ENCODE peak calls at places on chromosomes 16 and 17, in five cellular contexts. One of them, this sample, is unnamed.

GRCh38 chr17:12041316-12041715 is 20.6 kb downstream of the MAP2K4 start:
- DNase-seq in mammary epithelial cell: peak
- DNase-seq in heart left ventricle: no peak
- DNase-seq in colonic mucosa: no peak
- DNase-seq in cardiac fibroblast: peak
- DNase-seq in this sample: peak

GRCh38 chr16:67461600-67462278 is 19.2 kb downstream of the ATP6V0D1 start:
- DNase-seq in mammary epithelial cell: no peak
- DNase-seq in heart left ventricle: no peak
- DNase-seq in colonic mucosa: peak
- DNase-seq in cardiac fibroblast: no peak
- DNase-seq in this sample: no peak

GRCh38 chr16:2983706-2984136 is 3.5 kb upstream of the PKMYT1 start:
- DNase-seq in mammary epithelial cell: peak
- DNase-seq in heart left ventricle: peak
- DNase-seq in colonic mucosa: peak
- DNase-seq in cardiac fibroblast: peak
- DNase-seq in this sample: peak

GRCh38 chr16:29745853-29746345 is at the start of gene C16orf54:
- DNase-seq in mammary epithelial cell: no peak
- DNase-seq in heart left ventricle: peak
- DNase-seq in colonic mucosa: peak
- DNase-seq in cardiac fibroblast: no peak
- DNase-seq in this sample: no peak

GRCh38 chr16:70468776-70469525 is 14.6 kb downstream of the FCSK start:
- DNase-seq in mammary epithelial cell: no peak
- DNase-seq in heart left ventricle: no peak
- DNase-seq in colonic mucosa: no peak
- DNase-seq in cardiac fibroblast: no peak
- DNase-seq in this sample: no peak

GRCh38 chr17:74451557-74451956 is 14.9 kb upstream of the CD300A start:
- DNase-seq in mammary epithelial cell: no peak
- DNase-seq in heart left ventricle: no peak
- DNase-seq in colonic mucosa: no peak
- DNase-seq in cardiac fibroblast: no peak
- DNase-seq in this sample: no peak

GRCh38 chr16:2082171-2082982 is 34.6 kb downstream of the TSC2 start:
- DNase-seq in mammary epithelial cell: peak
- DNase-seq in heart left ventricle: peak
- DNase-seq in colonic mucosa: peak
- DNase-seq in cardiac fibroblast: peak
- DNase-seq in this sample: peak

GRCh38 chr16:9847146-9847545 is 335.1 kb downstream of the GRIN2A start:
- DNase-seq in mammary epithelial cell: no peak
- DNase-seq in heart left ventricle: no peak
- DNase-seq in colonic mucosa: no peak
- DNase-seq in cardiac fibroblast: peak
- DNase-seq in this sample: no peak

GRCh38 chr16:30948087-30948955 is 547 bp upstream of the ORAI3 start:
- DNase-seq in mammary epithelial cell: peak
- DNase-seq in heart left ventricle: peak
- DNase-seq in colonic mucosa: peak
- DNase-seq in cardiac fibroblast: peak
- DNase-seq in this sample: peak

GRCh38 chr16:51971184-51971583 is 575.8 kb downstream of the TOX3 start:
- DNase-seq in mammary epithelial cell: peak
- DNase-seq in heart left ventricle: no peak
- DNase-seq in colonic mucosa: no peak
- DNase-seq in cardiac fibroblast: peak
- DNase-seq in this sample: peak

GRCh38 chr16:4911831-4912422 is 25.0 kb downstream of the PPL start:
- DNase-seq in mammary epithelial cell: peak
- DNase-seq in heart left ventricle: no peak
- DNase-seq in colonic mucosa: no peak
- DNase-seq in cardiac fibroblast: peak
- DNase-seq in this sample: peak

GRCh38 chr16:4521971-4522623 is 16.5 kb downstream of the CDIP1 start:
- DNase-seq in mammary epithelial cell: no peak
- DNase-seq in heart left ventricle: no peak
- DNase-seq in colonic mucosa: no peak
- DNase-seq in cardiac fibroblast: no peak
- DNase-seq in this sample: peak

GRCh38 chr16:11257131-11257938 is 1.3 kb upstream of the SOCS1 start:
- DNase-seq in mammary epithelial cell: peak
- DNase-seq in heart left ventricle: peak
- DNase-seq in colonic mucosa: peak
- DNase-seq in cardiac fibroblast: peak
- DNase-seq in this sample: peak

GRCh38 chr17:43427362-43428043 is 28.7 kb downstream of the ARL4D start:
- DNase-seq in mammary epithelial cell: no peak
- DNase-seq in heart left ventricle: no peak
- DNase-seq in colonic mucosa: no peak
- DNase-seq in cardiac fibroblast: no peak
- DNase-seq in this sample: no peak

GRCh38 chr17:32475258-32475657 is 11.5 kb upstream of the CDK5R1 start:
- DNase-seq in mammary epithelial cell: no peak
- DNase-seq in heart left ventricle: no peak
- DNase-seq in colonic mucosa: no peak
- DNase-seq in cardiac fibroblast: no peak
- DNase-seq in this sample: no peak

GRCh38 chr16:89581861-89582563 is 6.5 kb downstream of the CPNE7 start:
- DNase-seq in mammary epithelial cell: no peak
- DNase-seq in heart left ventricle: no peak
- DNase-seq in colonic mucosa: peak
- DNase-seq in cardiac fibroblast: peak
- DNase-seq in this sample: peak

GRCh38 chr16:89314357-89314756 is 96.9 kb downstream of the ZNF778 start:
- DNase-seq in mammary epithelial cell: no peak
- DNase-seq in heart left ventricle: peak
- DNase-seq in colonic mucosa: no peak
- DNase-seq in cardiac fibroblast: no peak
- DNase-seq in this sample: no peak

GRCh38 chr16:55710466-55710865 is 54.7 kb downstream of the SLC6A2 start:
- DNase-seq in mammary epithelial cell: peak
- DNase-seq in heart left ventricle: no peak
- DNase-seq in colonic mucosa: no peak
- DNase-seq in cardiac fibroblast: peak
- DNase-seq in this sample: peak

DNA sequence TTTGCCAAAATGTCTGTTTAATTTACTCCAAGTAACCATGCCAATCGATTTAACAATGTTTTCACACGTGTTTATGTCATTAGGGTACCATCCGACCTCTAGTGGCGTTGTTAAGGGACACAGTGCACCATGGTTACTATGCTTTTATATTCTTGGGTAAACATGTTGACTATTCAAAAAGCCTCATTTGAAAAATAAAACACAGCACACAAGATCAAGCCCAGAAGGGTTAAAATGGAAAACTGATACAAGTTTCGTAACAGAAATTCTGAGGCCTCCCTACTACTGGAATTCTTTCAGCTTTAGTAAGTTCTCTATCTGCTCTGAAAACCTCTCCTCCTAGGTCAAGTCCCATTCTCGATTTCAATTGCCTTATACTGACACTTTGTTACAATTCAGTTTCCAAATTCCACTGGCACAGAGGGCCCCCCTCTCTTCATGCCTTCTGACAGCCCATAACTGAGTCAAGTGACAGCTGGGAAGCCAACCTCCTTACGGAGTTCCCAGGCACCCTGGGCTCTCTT is 2.1 kb downstream of the CFAP20 start:
- DNase-seq in mammary epithelial cell: peak
- DNase-seq in heart left ventricle: no peak
- DNase-seq in colonic mucosa: no peak
- DNase-seq in cardiac fibroblast: peak
- DNase-seq in this sample: peak
- H3K4me3 ChIP-seq in mammary epithelial cell: peak
- H3K4me3 ChIP-seq in heart left ventricle: peak
- H3K4me3 ChIP-seq in colonic mucosa: no peak
- H3K4me3 ChIP-seq in cardiac fibroblast: peak
- H3K4me3 ChIP-seq in this sample: peak

GRCh38 chr17:75455896-75456416 is 479 bp upstream of the TMEM94 start:
- DNase-seq in mammary epithelial cell: no peak
- DNase-seq in heart left ventricle: peak
- DNase-seq in colonic mucosa: no peak
- DNase-seq in cardiac fibroblast: no peak
- DNase-seq in this sample: no peak
- H3K4me3 ChIP-seq in mammary epithelial cell: peak
- H3K4me3 ChIP-seq in heart left ventricle: peak
- H3K4me3 ChIP-seq in colonic mucosa: peak
- H3K4me3 ChIP-seq in cardiac fibroblast: peak
- H3K4me3 ChIP-seq in this sample: peak

GRCh38 chr17:48583708-48584582 is 5.8 kb upstream of the HOXB4 start:
- DNase-seq in mammary epithelial cell: no peak
- DNase-seq in heart left ventricle: no peak
- DNase-seq in colonic mucosa: no peak
- DNase-seq in cardiac fibroblast: no peak
- DNase-seq in this sample: no peak
- H3K4me3 ChIP-seq in mammary epithelial cell: no peak
- H3K4me3 ChIP-seq in heart left ventricle: no peak
- H3K4me3 ChIP-seq in colonic mucosa: no peak
- H3K4me3 ChIP-seq in cardiac fibroblast: no peak
- H3K4me3 ChIP-seq in this sample: no peak

GRCh38 chr17:4393806-4394205 is 27.3 kb upstream of the UBE2G1 start:
- DNase-seq in mammary epithelial cell: peak
- DNase-seq in heart left ventricle: no peak
- DNase-seq in colonic mucosa: no peak
- DNase-seq in cardiac fibroblast: no peak
- DNase-seq in this sample: no peak
- H3K4me3 ChIP-seq in mammary epithelial cell: peak
- H3K4me3 ChIP-seq in heart left ventricle: no peak
- H3K4me3 ChIP-seq in colonic mucosa: no peak
- H3K4me3 ChIP-seq in cardiac fibroblast: no peak
- H3K4me3 ChIP-seq in this sample: no peak

GRCh38 chr16:27424772-27425498 is 23.0 kb downstream of the IL21R start:
- DNase-seq in mammary epithelial cell: no peak
- DNase-seq in heart left ventricle: no peak
- DNase-seq in colonic mucosa: peak
- DNase-seq in cardiac fibroblast: no peak
- DNase-seq in this sample: no peak
- H3K4me3 ChIP-seq in mammary epithelial cell: no peak
- H3K4me3 ChIP-seq in heart left ventricle: no peak
- H3K4me3 ChIP-seq in colonic mucosa: no peak
- H3K4me3 ChIP-seq in cardiac fibroblast: no peak
- H3K4me3 ChIP-seq in this sample: no peak

DNA sequence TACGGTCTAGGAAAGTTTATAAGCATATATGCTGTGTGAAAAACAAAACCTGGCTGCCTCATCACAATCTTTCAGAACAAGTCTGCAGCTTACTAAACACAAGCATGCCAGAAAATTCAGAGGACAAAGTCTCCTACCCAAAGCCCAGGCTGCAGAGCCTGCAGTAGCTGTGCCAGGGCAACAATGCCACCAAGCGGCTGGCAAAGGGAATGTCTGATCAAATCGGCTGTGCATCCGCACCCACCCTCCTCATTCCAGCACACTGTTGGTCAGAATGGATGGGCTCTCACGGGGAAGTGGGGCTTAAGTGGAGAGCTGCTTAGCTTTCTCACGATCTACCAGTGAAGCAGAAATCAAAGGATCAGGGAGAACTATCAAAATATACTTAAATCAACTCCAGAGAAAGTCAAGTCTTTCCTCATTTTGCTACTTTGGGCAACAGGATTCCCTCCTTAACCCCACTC is 73.5 kb downstream of the CYTH1 start:
- DNase-seq in mammary epithelial cell: peak
- DNase-seq in heart left ventricle: peak
- DNase-seq in colonic mucosa: peak
- DNase-seq in cardiac fibroblast: peak
- DNase-seq in this sample: peak
- H3K4me3 ChIP-seq in mammary epithelial cell: no peak
- H3K4me3 ChIP-seq in heart left ventricle: no peak
- H3K4me3 ChIP-seq in colonic mucosa: no peak
- H3K4me3 ChIP-seq in cardiac fibroblast: no peak
- H3K4me3 ChIP-seq in this sample: no peak

This sample was measured in choroid plexus epithelial cell.